ENCODE peak calls at places on chromosomes 6 and 20, in nine cellular contexts. One of them, this sample, is unnamed.

GRCh38 chr6:113979930-113980329 is 9.0 kb upstream of the HDAC2 start:
- DNase-seq in left cardiac atrium: no peak
- DNase-seq in NAMALWA: peak
- DNase-seq in cardiac muscle cell: no peak
- DNase-seq in AG04450: no peak
- DNase-seq in posterior vena cava: no peak
- DNase-seq in nephron progenitor cell: no peak
- DNase-seq in NCI-H1105: no peak
- DNase-seq in HT1080: no peak
- DNase-seq in this sample: no peak

GRCh38 chr6:85096976-85097375 is 332.6 kb upstream of the TBX18 start:
- DNase-seq in posterior vena cava: no peak
- DNase-seq in left cardiac atrium: no peak
- DNase-seq in nephron progenitor cell: no peak
- DNase-seq in NCI-H1105: no peak
- DNase-seq in cardiac muscle cell: no peak
- DNase-seq in HT1080: peak
- DNase-seq in AG04450: no peak
- DNase-seq in NAMALWA: no peak
- DNase-seq in this sample: no peak

GRCh38 chr6:25635886-25636317 is 16.1 kb upstream of the SCGN start:
- DNase-seq in cardiac muscle cell: no peak
- DNase-seq in left cardiac atrium: no peak
- DNase-seq in posterior vena cava: no peak
- DNase-seq in HT1080: no peak
- DNase-seq in nephron progenitor cell: no peak
- DNase-seq in NAMALWA: no peak
- DNase-seq in NCI-H1105: no peak
- DNase-seq in AG04450: no peak
- DNase-seq in this sample: no peak

GRCh38 chr20:21090738-21091120 is 15.4 kb downstream of the LINC00237 start:
- DNase-seq in HT1080: no peak
- DNase-seq in posterior vena cava: no peak
- DNase-seq in NCI-H1105: peak
- DNase-seq in left cardiac atrium: no peak
- DNase-seq in NAMALWA: no peak
- DNase-seq in nephron progenitor cell: no peak
- DNase-seq in cardiac muscle cell: no peak
- DNase-seq in AG04450: no peak
- DNase-seq in this sample: no peak

GRCh38 chr20:8646716-8647115 is 422.2 kb upstream of the PLCB4 start:
- DNase-seq in posterior vena cava: no peak
- DNase-seq in cardiac muscle cell: peak
- DNase-seq in left cardiac atrium: no peak
- DNase-seq in NCI-H1105: no peak
- DNase-seq in NAMALWA: no peak
- DNase-seq in nephron progenitor cell: no peak
- DNase-seq in HT1080: peak
- DNase-seq in AG04450: peak
- DNase-seq in this sample: no peak

GRCh38 chr6:75827163-75827562 is 78.1 kb downstream of the MYO6 start:
- DNase-seq in NAMALWA: no peak
- DNase-seq in HT1080: no peak
- DNase-seq in posterior vena cava: no peak
- DNase-seq in NCI-H1105: no peak
- DNase-seq in left cardiac atrium: no peak
- DNase-seq in cardiac muscle cell: no peak
- DNase-seq in nephron progenitor cell: no peak
- DNase-seq in AG04450: no peak
- DNase-seq in this sample: no peak

GRCh38 chr6:79605968-79606764 is 25.0 kb upstream of the SH3BGRL2 start:
- DNase-seq in HT1080: no peak
- DNase-seq in nephron progenitor cell: no peak
- DNase-seq in left cardiac atrium: no peak
- DNase-seq in AG04450: no peak
- DNase-seq in NCI-H1105: no peak
- DNase-seq in cardiac muscle cell: no peak
- DNase-seq in NAMALWA: no peak
- DNase-seq in posterior vena cava: no peak
- DNase-seq in this sample: no peak

GRCh38 chr6:37623666-37624065 is 74.0 kb downstream of the MDGA1 start:
- DNase-seq in left cardiac atrium: no peak
- DNase-seq in nephron progenitor cell: no peak
- DNase-seq in cardiac muscle cell: no peak
- DNase-seq in NCI-H1105: no peak
- DNase-seq in posterior vena cava: no peak
- DNase-seq in NAMALWA: no peak
- DNase-seq in AG04450: no peak
- DNase-seq in HT1080: no peak
- DNase-seq in this sample: no peak

GRCh38 chr6:143941852-143942627 is 66.0 kb downstream of the PLAGL1 start:
- DNase-seq in cardiac muscle cell: peak
- DNase-seq in NAMALWA: peak
- DNase-seq in NCI-H1105: peak
- DNase-seq in AG04450: no peak
- DNase-seq in nephron progenitor cell: peak
- DNase-seq in HT1080: peak
- DNase-seq in left cardiac atrium: peak
- DNase-seq in posterior vena cava: no peak
- DNase-seq in this sample: peak